ENCODE peak calls at places on chromosomes 6 and 20, in seven cellular contexts. One of them, this sample, is unnamed.

GRCh38 chr6:41181566-41181965 is 18.6 kb upstream of the TREM2 start:
- DNase-seq in AG09309: no peak
- DNase-seq in globus pallidus: no peak
- DNase-seq in activated gamma-delta T cell treated with Interleukin-2 at 50 U/mL for 16 hours: no peak
- DNase-seq in H54: no peak
- DNase-seq in GM23338: no peak
- DNase-seq in head of caudate nucleus: no peak
- DNase-seq in this sample: no peak

GRCh38 chr6:154989457-154989856 is 5.7 kb upstream of the TIAM2 start:
- DNase-seq in AG09309: no peak
- DNase-seq in globus pallidus: peak
- DNase-seq in activated gamma-delta T cell treated with Interleukin-2 at 50 U/mL for 16 hours: no peak
- DNase-seq in H54: no peak
- DNase-seq in GM23338: peak
- DNase-seq in head of caudate nucleus: no peak
- DNase-seq in this sample: no peak

GRCh38 chr6:129498950-129499870 is 210.8 kb downstream of the ARHGAP18 start:
- DNase-seq in AG09309: no peak
- DNase-seq in globus pallidus: peak
- DNase-seq in activated gamma-delta T cell treated with Interleukin-2 at 50 U/mL for 16 hours: no peak
- DNase-seq in H54: no peak
- DNase-seq in GM23338: peak
- DNase-seq in head of caudate nucleus: peak
- DNase-seq in this sample: no peak

GRCh38 chr20:50313223-50313820 is 122.7 kb downstream of the CEBPB start:
- DNase-seq in AG09309: no peak
- DNase-seq in globus pallidus: no peak
- DNase-seq in activated gamma-delta T cell treated with Interleukin-2 at 50 U/mL for 16 hours: no peak
- DNase-seq in H54: peak
- DNase-seq in GM23338: no peak
- DNase-seq in head of caudate nucleus: no peak
- DNase-seq in this sample: no peak

GRCh38 chr6:14865609-14866100 is 380.2 kb upstream of the JARID2 start:
- DNase-seq in AG09309: no peak
- DNase-seq in globus pallidus: no peak
- DNase-seq in activated gamma-delta T cell treated with Interleukin-2 at 50 U/mL for 16 hours: peak
- DNase-seq in H54: no peak
- DNase-seq in GM23338: no peak
- DNase-seq in head of caudate nucleus: no peak
- DNase-seq in this sample: no peak

GRCh38 chr20:1803216-1804128 is 91.7 kb upstream of the SIRPA start:
- DNase-seq in AG09309: no peak
- DNase-seq in globus pallidus: peak
- DNase-seq in activated gamma-delta T cell treated with Interleukin-2 at 50 U/mL for 16 hours: no peak
- DNase-seq in H54: no peak
- DNase-seq in GM23338: peak
- DNase-seq in head of caudate nucleus: peak
- DNase-seq in this sample: no peak

GRCh38 chr20:54995553-54995952 is 520.2 kb downstream of the DOK5 start:
- DNase-seq in AG09309: no peak
- DNase-seq in globus pallidus: no peak
- DNase-seq in activated gamma-delta T cell treated with Interleukin-2 at 50 U/mL for 16 hours: no peak
- DNase-seq in H54: peak
- DNase-seq in GM23338: no peak
- DNase-seq in head of caudate nucleus: no peak
- DNase-seq in this sample: no peak

GRCh38 chr6:158049055-158050028 is 67.7 kb downstream of the SYNJ2 start:
- DNase-seq in AG09309: no peak
- DNase-seq in globus pallidus: no peak
- DNase-seq in activated gamma-delta T cell treated with Interleukin-2 at 50 U/mL for 16 hours: no peak
- DNase-seq in H54: no peak
- DNase-seq in GM23338: no peak
- DNase-seq in head of caudate nucleus: no peak
- DNase-seq in this sample: no peak

GRCh38 chr6:133205304-133205703 is 35.9 kb upstream of the EYA4 start:
- DNase-seq in AG09309: no peak
- DNase-seq in globus pallidus: no peak
- DNase-seq in activated gamma-delta T cell treated with Interleukin-2 at 50 U/mL for 16 hours: no peak
- DNase-seq in H54: no peak
- DNase-seq in GM23338: no peak
- DNase-seq in head of caudate nucleus: no peak
- DNase-seq in this sample: no peak

GRCh38 chr20:34410331-34410730 is 47.3 kb downstream of the ITCH start:
- DNase-seq in AG09309: peak
- DNase-seq in globus pallidus: no peak
- DNase-seq in activated gamma-delta T cell treated with Interleukin-2 at 50 U/mL for 16 hours: no peak
- DNase-seq in H54: no peak
- DNase-seq in GM23338: no peak
- DNase-seq in head of caudate nucleus: no peak
- DNase-seq in this sample: no peak

GRCh38 chr6:105771313-105771970 is 314.7 kb upstream of the PRDM1 start:
- DNase-seq in AG09309: no peak
- DNase-seq in globus pallidus: no peak
- DNase-seq in activated gamma-delta T cell treated with Interleukin-2 at 50 U/mL for 16 hours: no peak
- DNase-seq in H54: no peak
- DNase-seq in GM23338: no peak
- DNase-seq in head of caudate nucleus: no peak
- DNase-seq in this sample: no peak

GRCh38 chr6:151257984-151258445 is 18.2 kb downstream of the AKAP12 start:
- DNase-seq in AG09309: no peak
- DNase-seq in globus pallidus: no peak
- DNase-seq in activated gamma-delta T cell treated with Interleukin-2 at 50 U/mL for 16 hours: no peak
- DNase-seq in H54: no peak
- DNase-seq in GM23338: no peak
- DNase-seq in head of caudate nucleus: no peak
- DNase-seq in this sample: no peak

GRCh38 chr6:121730616-121731015 is 295.2 kb downstream of the GJA1 start:
- DNase-seq in AG09309: no peak
- DNase-seq in globus pallidus: no peak
- DNase-seq in activated gamma-delta T cell treated with Interleukin-2 at 50 U/mL for 16 hours: no peak
- DNase-seq in H54: no peak
- DNase-seq in GM23338: no peak
- DNase-seq in head of caudate nucleus: no peak
- DNase-seq in this sample: no peak

GRCh38 chr6:149897015-149897697 is 757 bp downstream of the RAET1E start:
- DNase-seq in AG09309: peak
- DNase-seq in globus pallidus: peak
- DNase-seq in activated gamma-delta T cell treated with Interleukin-2 at 50 U/mL for 16 hours: no peak
- DNase-seq in H54: peak
- DNase-seq in GM23338: no peak
- DNase-seq in head of caudate nucleus: peak
- DNase-seq in this sample: peak

GRCh38 chr20:57660510-57661199 is 40.4 kb upstream of the ZBP1 start:
- DNase-seq in AG09309: no peak
- DNase-seq in globus pallidus: no peak
- DNase-seq in activated gamma-delta T cell treated with Interleukin-2 at 50 U/mL for 16 hours: no peak
- DNase-seq in H54: no peak
- DNase-seq in GM23338: no peak
- DNase-seq in head of caudate nucleus: no peak
- DNase-seq in this sample: no peak

GRCh38 chr6:93794161-93794560 is 374.8 kb upstream of the EPHA7 start:
- DNase-seq in AG09309: no peak
- DNase-seq in globus pallidus: no peak
- DNase-seq in activated gamma-delta T cell treated with Interleukin-2 at 50 U/mL for 16 hours: no peak
- DNase-seq in H54: no peak
- DNase-seq in GM23338: no peak
- DNase-seq in head of caudate nucleus: no peak
- DNase-seq in this sample: no peak

This sample was measured in skeletal muscle cell.